ENCODE peak calls at places on chromosomes 11 and 22, in five cellular contexts. P is neuronal stem cell, L is IMR-90, X is mesenchymal stem cell, T is H1. K is an unnamed sample.

GRCh38 chr11:15127341-15127740 is 12.6 kb downstream of the INSC start:
- DNase-seq in P (no peak), L (peak; percentile 81), X (peak; percentile 50), T (no peak), K (no peak)

GRCh38 chr11:35419713-35420333 is 465 bp upstream of the SLC1A2 start:
- DNase-seq in P (peak; percentile 6), L (no peak), X (peak; percentile 7), T (no peak), K (no peak)

GRCh38 chr11:22920939-22921565 is 60.8 kb upstream of the CCDC179 start:
- DNase-seq in P (peak; percentile 26), L (peak; percentile 76), X (peak; percentile 69), T (peak; percentile 17), K (peak; percentile 88)

GRCh38 chr11:61007971-61008896 is 36.8 kb downstream of the CD6 start:
- DNase-seq in P (peak; percentile 30), L (no peak), X (no peak), T (peak; percentile 58), K (peak; percentile 88)

GRCh38 chr11:64809781-64810241 is 540 bp downstream of the MEN1 start:
- DNase-seq in P (no peak), L (no peak), X (peak; percentile 23), T (no peak), K (peak; percentile 65)

GRCh38 chr22:48256041-48256739 is 1493.7 kb downstream of the TBC1D22A start:
- DNase-seq in P (no peak), L (no peak), X (no peak), T (no peak), K (no peak)

GRCh38 chr22:50739894-50740293 is 1.9 kb downstream of the ACR start:
- DNase-seq in P (no peak), L (no peak), X (no peak), T (no peak), K (no peak)

GRCh38 chr11:133191931-133192330 is 340.4 kb downstream of the OPCML start:
- DNase-seq in P (no peak), L (no peak), X (no peak), T (no peak), K (no peak)

GRCh38 chr11:95680169-95680929 is 109.2 kb downstream of the FAM76B start:
- DNase-seq in P (no peak), L (peak; percentile 85), X (peak; percentile 71), T (no peak), K (no peak)

GRCh38 chr22:24406322-24407277 is 20.8 kb upstream of the ADORA2A start:
- DNase-seq in P (no peak), L (no peak), X (no peak), T (no peak), K (no peak)

GRCh38 chr11:78228467-78228866 is 39.7 kb downstream of the USP35 start:
- DNase-seq in P (peak; percentile 27), L (peak; percentile 55), X (peak; percentile 54), T (no peak), K (peak; percentile 85)

GRCh38 chr11:43917851-43918250 is 24.6 kb upstream of the C11orf96 start:
- DNase-seq in P (no peak), L (peak; percentile 41), X (peak; percentile 76), T (no peak), K (no peak)

GRCh38 chr22:31861226-31861840 is 83.0 kb upstream of the YWHAH start:
- DNase-seq in P (no peak), L (peak; percentile 40), X (peak; percentile 22), T (no peak), K (no peak)

GRCh38 chr22:32378703-32379272 is 21.1 kb downstream of the RFPL3 start:
- DNase-seq in P (peak; percentile 53), L (peak; percentile 18), X (peak; percentile 47), T (no peak), K (peak; percentile 80)

GRCh38 chr22:28808716-28809355 is 8.5 kb upstream of the XBP1 start:
- DNase-seq in P (no peak), L (no peak), X (no peak), T (no peak), K (no peak)

GRCh38 chr11:119538748-119539147 is 115.8 kb upstream of the THY1 start:
- DNase-seq in P (no peak), L (no peak), X (no peak), T (no peak), K (no peak)

GRCh38 chr11:117535201-117535869 is 207.7 kb downstream of the CEP164 start:
- DNase-seq in P (no peak), L (no peak), X (no peak), T (no peak), K (no peak)

GRCh38 chr11:62505112-62505783 is 41.4 kb downstream of the AHNAK start:
- DNase-seq in P (peak; percentile 47), L (no peak), X (no peak), T (no peak), K (peak; percentile 83)

GRCh38 chr11:45412033-45412432 is 125.9 kb upstream of the SYT13 start:
- DNase-seq in P (no peak), L (no peak), X (peak; percentile 24), T (no peak), K (peak; percentile 96)

GRCh38 chr11:72985645-72986044 is 156.5 kb downstream of the FCHSD2 start:
- DNase-seq in P (no peak), L (peak; percentile 11), X (peak; percentile 10), T (no peak), K (peak; percentile 14)

GRCh38 chr11:22792497-22792896 is 37.1 kb downstream of the SVIP start:
- DNase-seq in P (no peak), L (peak; percentile 86), X (peak; percentile 63), T (no peak), K (peak; percentile 13)

GRCh38 chr11:61683116-61683515 is 2.9 kb downstream of the DAGLA start:
- DNase-seq in P (no peak), L (no peak), X (no peak), T (no peak), K (no peak)

GRCh38 chr11:85827768-85828639 is 17.1 kb upstream of the SYTL2 start:
- DNase-seq in P (no peak), L (peak; percentile 91), X (peak; percentile 95), T (no peak), K (peak; percentile 75)

GRCh38 chr22:37604074-37604473 is 4.6 kb upstream of the GGA1 start:
- DNase-seq in P (no peak), L (no peak), X (no peak), T (no peak), K (no peak)

GRCh38 chr11:8806974-8807373 is 104.0 kb upstream of the AKIP1 start:
- DNase-seq in P (no peak), L (no peak), X (no peak), T (no peak), K (no peak)

GRCh38 chr11:72642815-72643511 is 31.3 kb downstream of the PDE2A start:
- DNase-seq in P (peak; percentile 71), L (peak; percentile 11), X (peak; percentile 67), T (peak; percentile 19), K (peak; percentile 73)

GRCh38 chr11:2738551-2739431 is 39.0 kb upstream of the KCNQ1OT1 start:
- DNase-seq in P (no peak), L (no peak), X (no peak), T (no peak), K (no peak)
- H2AK5ac ChIP-seq in P (peak overlapping the region; percentile 84), L (no peak overlapping the region), X (peak overlapping the region; percentile 79), T (peak overlapping the region; percentile 28), K (no peak overlapping the region)

DNA sequence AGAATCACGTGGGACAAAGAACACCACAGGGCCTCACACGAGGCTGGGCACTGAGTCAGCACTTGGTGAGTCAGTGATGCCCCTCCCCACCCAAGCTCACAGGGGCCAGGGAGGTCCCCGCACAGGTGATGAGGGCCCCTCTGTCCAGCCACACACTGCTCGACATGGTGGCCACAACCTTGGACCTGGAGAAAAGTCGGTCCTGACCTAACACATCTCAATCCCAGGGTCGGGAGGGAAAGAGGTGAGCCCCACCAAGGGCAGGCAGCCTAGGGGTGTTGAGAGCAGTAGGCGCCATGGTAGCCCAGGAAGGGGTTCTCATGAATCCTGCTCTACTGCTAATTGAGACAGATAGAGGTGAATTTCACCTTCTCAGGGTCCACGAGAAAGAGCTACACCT is 176.4 kb downstream of the SHANK2 start:
- DNase-seq in P (no peak), L (no peak), X (peak; percentile 17), T (no peak), K (no peak)
- H3K27ac ChIP-seq in P (no peak overlapping the region), L (no peak overlapping the region), X (no peak overlapping the region), T (no peak overlapping the region), K (no peak overlapping the region)

GRCh38 chr11:128406365-128406706 is 181.0 kb downstream of the ETS1 start:
- DNase-seq in P (no peak), L (no peak), X (no peak), T (no peak), K (peak; percentile 68)
- H2BK120ac ChIP-seq in P (no peak overlapping the region), L (peak overlapping the region; percentile 20), X (no peak overlapping the region), T (no peak overlapping the region), K (no peak overlapping the region)

DNA sequence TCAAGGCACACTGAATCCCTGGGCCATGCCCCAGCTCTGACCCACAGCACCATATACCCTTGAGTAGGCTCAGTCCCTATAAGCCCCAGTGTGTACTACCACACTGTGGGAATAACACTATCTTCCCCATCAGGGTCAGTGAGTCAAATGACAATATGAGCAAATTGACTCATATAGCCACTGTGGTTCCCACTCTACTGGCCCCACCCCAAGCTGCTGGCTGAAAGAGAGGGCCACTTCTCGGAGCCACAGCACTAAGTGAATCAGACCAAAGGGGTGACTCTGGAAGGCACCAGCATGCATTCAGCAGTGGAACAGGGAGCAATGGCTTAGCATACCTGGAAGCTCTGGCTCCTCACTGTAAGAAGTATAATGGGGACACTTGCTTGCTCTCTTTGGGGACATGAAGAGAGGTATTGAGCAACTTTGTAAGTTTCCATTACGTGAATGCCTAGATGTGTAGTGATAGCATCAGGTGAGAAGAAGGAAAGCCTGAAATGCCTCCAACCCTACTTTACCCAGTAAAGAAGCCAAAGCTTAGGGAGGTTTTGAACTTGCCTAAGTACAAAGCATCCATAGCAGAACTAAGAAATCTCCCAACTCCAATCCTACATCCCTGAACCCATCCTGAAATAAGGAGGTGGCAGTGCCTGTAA is 13.5 kb downstream of the CD59 start:
- DNase-seq in P (no peak), L (peak; percentile 80), X (peak; percentile 89), T (no peak), K (peak; percentile 53)
- H2AK5ac ChIP-seq in P (no peak overlapping the region), L (peak overlapping the region; percentile 98), X (peak overlapping the region; percentile 15), T (no peak overlapping the region), K (no peak overlapping the region)

DNA sequence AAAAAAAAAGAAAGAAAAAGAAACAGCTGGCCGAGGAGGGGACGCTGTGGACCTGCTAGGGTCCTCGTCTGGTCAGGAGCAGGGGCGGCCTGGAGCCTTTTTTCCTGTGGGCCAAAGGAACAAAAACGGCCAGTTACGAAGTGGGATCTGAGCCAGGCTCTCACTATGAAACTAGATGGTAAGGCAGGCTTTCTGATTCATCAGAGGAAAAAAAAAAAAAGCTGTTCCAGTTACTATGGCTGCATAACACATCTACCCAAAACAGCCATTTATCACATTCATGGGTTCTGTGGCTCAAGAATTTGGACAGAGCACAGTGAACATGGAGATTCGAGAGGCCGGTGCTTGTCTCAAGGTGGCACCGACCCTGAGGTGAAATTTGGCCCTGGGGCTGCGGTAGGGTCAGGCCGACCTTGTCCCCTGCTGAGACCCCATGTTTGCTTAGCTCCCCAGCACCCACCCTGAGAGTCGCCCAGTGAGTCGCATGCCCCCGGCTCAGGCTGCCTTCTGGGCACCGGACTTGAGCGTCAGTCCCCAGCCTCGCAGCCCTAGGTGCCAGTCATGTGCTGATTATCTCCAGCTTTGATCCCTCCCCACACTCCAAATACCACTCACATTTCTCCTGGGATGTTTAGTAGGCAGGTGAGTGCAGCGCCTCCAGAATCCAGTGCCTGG is 34.2 kb downstream of the MRGPRD start:
- DNase-seq in P (no peak), L (peak; percentile 89), X (peak; percentile 94), T (no peak), K (no peak)
- H3K27ac ChIP-seq in P (no peak overlapping the region), L (peak overlapping the region; percentile 55), X (no peak overlapping the region), T (no peak overlapping the region), K (no peak overlapping the region)